ENCODE peak calls at places on chromosomes 7 and 10, in seven cellular contexts. Z is mammary epithelial cell, T is stomach, F is AG09319, K is GM23338, D is omental fat pad, W is thoracic aorta. R is an unnamed sample.

GRCh38 chr10:43707755-43708154 is 59.1 kb upstream of the ZNF32 start:
- DNase-seq in Z (no peak), T (no peak), F (no peak), K (no peak), D (no peak), W (no peak), R (peak)

GRCh38 chr10:44581996-44582395 is 197.1 kb upstream of the CXCL12 start:
- DNase-seq in Z (no peak), T (no peak), F (no peak), K (no peak), D (no peak), W (no peak), R (no peak)

GRCh38 chr10:50917486-50917885 is 32.1 kb upstream of the A1CF start:
- DNase-seq in Z (peak), T (no peak), F (no peak), K (no peak), D (no peak), W (no peak), R (no peak)

GRCh38 chr7:16409777-16410176 is 11.6 kb downstream of the CRPPA start:
- DNase-seq in Z (no peak), T (no peak), F (no peak), K (no peak), D (no peak), W (no peak), R (no peak)

GRCh38 chr7:151109094-151110048 is 23.1 kb downstream of the AGAP3 start:
- DNase-seq in Z (no peak), T (no peak), F (peak), K (peak), D (no peak), W (no peak), R (no peak)

GRCh38 chr7:12757443-12757842 is 70.0 kb downstream of the ARL4A start:
- DNase-seq in Z (peak), T (no peak), F (peak), K (no peak), D (no peak), W (no peak), R (no peak)

GRCh38 chr10:48607356-48608278 is 2.7 kb upstream of the ARHGAP22 start:
- DNase-seq in Z (no peak), T (no peak), F (no peak), K (no peak), D (no peak), W (no peak), R (no peak)

GRCh38 chr10:4488924-4489323 is 337.1 kb upstream of the AKR1E2 start:
- DNase-seq in Z (no peak), T (no peak), F (no peak), K (no peak), D (no peak), W (no peak), R (no peak)

GRCh38 chr7:116805100-116805544 is 57.3 kb upstream of the CAPZA2 start:
- DNase-seq in Z (no peak), T (no peak), F (peak), K (no peak), D (no peak), W (no peak), R (peak)

GRCh38 chr7:80499350-80499955 is 12.4 kb downstream of the GNAT3 start:
- DNase-seq in Z (peak), T (no peak), F (peak), K (peak), D (peak), W (no peak), R (no peak)

GRCh38 chr10:119025776-119026175 is 3.7 kb upstream of the NANOS1 start:
- DNase-seq in Z (no peak), T (peak), F (no peak), K (no peak), D (no peak), W (no peak), R (no peak)

GRCh38 chr7:145105561-145105960 is 269.7 kb upstream of the TPK1 start:
- DNase-seq in Z (no peak), T (no peak), F (no peak), K (no peak), D (no peak), W (no peak), R (no peak)

GRCh38 chr7:3103614-3104399 is 60.1 kb upstream of the CARD11 start:
- DNase-seq in Z (no peak), T (no peak), F (no peak), K (no peak), D (no peak), W (no peak), R (no peak)

GRCh38 chr7:26022578-26022977 is 129.4 kb upstream of the NFE2L3 start:
- DNase-seq in Z (no peak), T (no peak), F (no peak), K (peak), D (no peak), W (no peak), R (no peak)

GRCh38 chr7:95545666-95546065 is 50.6 kb downstream of the PDK4 start:
- DNase-seq in Z (peak), T (no peak), F (no peak), K (no peak), D (no peak), W (no peak), R (no peak)

GRCh38 chr7:128358233-128358632 is 3.3 kb downstream of the PRRT4 start:
- DNase-seq in Z (no peak), T (no peak), F (no peak), K (no peak), D (no peak), W (no peak), R (no peak)

GRCh38 chr10:124878457-124878739 is 63.5 kb upstream of the ZRANB1 start:
- DNase-seq in Z (no peak), T (no peak), F (no peak), K (no peak), D (no peak), W (no peak), R (no peak)

GRCh38 chr10:73887038-73888015 is 13.0 kb upstream of the CAMK2G start:
- DNase-seq in Z (peak), T (peak), F (peak), K (no peak), D (peak), W (peak), R (no peak)

GRCh38 chr7:93856319-93856718 is 34.2 kb downstream of the TFPI2 start:
- DNase-seq in Z (peak), T (no peak), F (no peak), K (no peak), D (no peak), W (no peak), R (no peak)

GRCh38 chr7:110399421-110399820 is 691.5 kb upstream of the LRRN3 start:
- DNase-seq in Z (no peak), T (no peak), F (no peak), K (no peak), D (no peak), W (no peak), R (no peak)

GRCh38 chr7:158343936-158344455 is 243.6 kb downstream of the PTPRN2 start:
- DNase-seq in Z (no peak), T (no peak), F (no peak), K (no peak), D (no peak), W (no peak), R (no peak)

GRCh38 chr7:143361552-143362125 is 874 bp downstream of the FAM131B start:
- DNase-seq in Z (no peak), T (no peak), F (no peak), K (peak), D (no peak), W (no peak), R (peak)

GRCh38 chr7:104179178-104179577 is 28.6 kb downstream of the ORC5 start:
- DNase-seq in Z (no peak), T (no peak), F (no peak), K (peak), D (no peak), W (no peak), R (no peak)

GRCh38 chr7:40805361-40805760 is 670.6 kb downstream of the SUGCT start:
- DNase-seq in Z (no peak), T (no peak), F (no peak), K (no peak), D (no peak), W (no peak), R (no peak)

GRCh38 chr7:122311280-122311679 is 6.7 kb upstream of the FEZF1 start:
- DNase-seq in Z (no peak), T (no peak), F (no peak), K (peak), D (no peak), W (no peak), R (peak)

GRCh38 chr7:142438235-142438922 is 180.5 kb upstream of the PRSS58 start:
- DNase-seq in Z (peak), T (no peak), F (no peak), K (peak), D (no peak), W (no peak), R (peak)

GRCh38 chr10:125016123-125016522 is 74.2 kb downstream of the ZRANB1 start:
- DNase-seq in Z (no peak), T (no peak), F (no peak), K (no peak), D (no peak), W (peak), R (no peak)

GRCh38 chr7:129184979-129185670 is 3.3 kb upstream of the SMO start:
- DNase-seq in Z (peak), T (no peak), F (no peak), K (no peak), D (no peak), W (no peak), R (no peak)

GRCh38 chr7:17234398-17235021 is 63.9 kb upstream of the AHR start:
- DNase-seq in Z (peak), T (no peak), F (peak), K (peak), D (no peak), W (no peak), R (no peak)

GRCh38 chr10:16832351-16833080 is 15.3 kb upstream of the RSU1 start:
- DNase-seq in Z (peak), T (peak), F (peak), K (no peak), D (no peak), W (no peak), R (no peak)

GRCh38 chr10:113957013-113957412 is 86.7 kb upstream of the ADRB1 start:
- DNase-seq in Z (peak), T (no peak), F (peak), K (no peak), D (no peak), W (no peak), R (no peak)

GRCh38 chr7:4642468-4643203 is 39.5 kb upstream of the FOXK1 start:
- DNase-seq in Z (no peak), T (no peak), F (no peak), K (no peak), D (no peak), W (no peak), R (no peak)

GRCh38 chr10:100656479-100656878 is 88.9 kb upstream of the PAX2 start:
- DNase-seq in Z (peak), T (no peak), F (no peak), K (peak), D (no peak), W (no peak), R (peak)

GRCh38 chr7:25647007-25647406 is 418.7 kb upstream of the NPVF start:
- DNase-seq in Z (no peak), T (no peak), F (no peak), K (no peak), D (no peak), W (no peak), R (no peak)

GRCh38 chr7:44100458-44101303 is 3.5 kb upstream of the AEBP1 start:
- DNase-seq in Z (no peak), T (no peak), F (peak), K (no peak), D (no peak), W (no peak), R (no peak)

GRCh38 chr7:35513192-35513591 is 181.7 kb downstream of the HERPUD2 start:
- DNase-seq in Z (no peak), T (no peak), F (no peak), K (no peak), D (no peak), W (no peak), R (no peak)

GRCh38 chr7:35505031-35505430 is 189.9 kb downstream of the HERPUD2 start:
- DNase-seq in Z (no peak), T (peak), F (no peak), K (peak), D (no peak), W (no peak), R (no peak)

GRCh38 chr7:35504365-35504764 is 190.6 kb downstream of the HERPUD2 start:
- DNase-seq in Z (no peak), T (no peak), F (no peak), K (no peak), D (no peak), W (no peak), R (no peak)

GRCh38 chr7:35512716-35513115 is 182.2 kb downstream of the HERPUD2 start:
- DNase-seq in Z (no peak), T (no peak), F (no peak), K (no peak), D (no peak), W (no peak), R (no peak)

GRCh38 chr7:35508623-35509400 is 186.1 kb downstream of the HERPUD2 start:
- DNase-seq in Z (no peak), T (no peak), F (no peak), K (no peak), D (no peak), W (no peak), R (no peak)
- TF ChIP-seq CTCF in Z (no peak), T (no peak), F (no peak), K (peak), D (no peak), W (no peak), R (no peak)

GRCh38 chr10:86263209-86263608 is 103.4 kb downstream of the GRID1 start:
- DNase-seq in Z (no peak), T (peak), F (no peak), K (peak), D (no peak), W (no peak), R (no peak)

GRCh38 chr10:86260564-86260963 is 106.0 kb downstream of the GRID1 start:
- DNase-seq in Z (no peak), T (no peak), F (no peak), K (no peak), D (no peak), W (no peak), R (no peak)

GRCh38 chr10:86261470-86261869 is 105.1 kb downstream of the GRID1 start:
- DNase-seq in Z (no peak), T (peak), F (no peak), K (no peak), D (no peak), W (no peak), R (no peak)

GRCh38 chr10:86262671-86263165 is 103.9 kb downstream of the GRID1 start:
- DNase-seq in Z (no peak), T (peak), F (no peak), K (peak), D (no peak), W (no peak), R (peak)

DNA sequence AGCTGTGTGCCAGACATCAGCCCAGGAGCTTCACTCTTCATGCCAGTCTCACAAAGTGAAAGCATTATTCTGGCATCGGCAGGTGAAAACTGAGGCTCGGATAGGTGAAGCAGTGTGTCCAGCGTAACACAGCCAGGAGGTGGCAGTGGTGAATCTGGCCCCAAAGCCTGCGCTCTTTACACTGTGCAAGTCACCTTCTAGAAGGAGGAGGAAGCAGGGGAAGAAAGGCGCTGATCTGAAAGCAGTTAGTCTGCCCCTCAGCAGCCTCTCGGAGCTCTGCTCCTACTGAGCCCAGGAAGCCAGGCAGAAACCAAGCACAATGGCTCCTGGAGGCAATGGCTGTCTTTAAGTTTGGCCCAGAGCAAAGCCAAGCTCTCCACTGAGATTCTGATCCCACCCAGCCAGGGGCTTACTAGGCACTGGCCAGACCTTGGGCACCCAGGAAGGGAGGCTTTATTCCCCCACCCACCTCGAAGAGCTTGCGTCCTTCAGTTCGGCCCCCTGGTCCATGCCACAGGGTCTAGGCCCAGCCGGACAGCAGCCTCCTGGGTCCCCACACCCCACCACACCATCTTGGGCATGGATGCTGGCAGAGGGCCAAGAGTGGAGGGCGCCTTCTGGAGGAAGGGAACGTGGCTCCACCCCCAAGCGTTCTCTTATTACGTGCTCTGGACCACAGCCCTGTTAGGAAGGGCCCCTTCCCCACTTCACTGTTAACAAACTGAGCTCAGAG is 104.5 kb downstream of the GRID1 start:
- DNase-seq in Z (no peak), T (peak), F (no peak), K (peak), D (no peak), W (no peak), R (peak)
- TF ChIP-seq CTCF in Z (no peak), T (no peak), F (no peak), K (peak), D (no peak), W (no peak), R (no peak)

DNA sequence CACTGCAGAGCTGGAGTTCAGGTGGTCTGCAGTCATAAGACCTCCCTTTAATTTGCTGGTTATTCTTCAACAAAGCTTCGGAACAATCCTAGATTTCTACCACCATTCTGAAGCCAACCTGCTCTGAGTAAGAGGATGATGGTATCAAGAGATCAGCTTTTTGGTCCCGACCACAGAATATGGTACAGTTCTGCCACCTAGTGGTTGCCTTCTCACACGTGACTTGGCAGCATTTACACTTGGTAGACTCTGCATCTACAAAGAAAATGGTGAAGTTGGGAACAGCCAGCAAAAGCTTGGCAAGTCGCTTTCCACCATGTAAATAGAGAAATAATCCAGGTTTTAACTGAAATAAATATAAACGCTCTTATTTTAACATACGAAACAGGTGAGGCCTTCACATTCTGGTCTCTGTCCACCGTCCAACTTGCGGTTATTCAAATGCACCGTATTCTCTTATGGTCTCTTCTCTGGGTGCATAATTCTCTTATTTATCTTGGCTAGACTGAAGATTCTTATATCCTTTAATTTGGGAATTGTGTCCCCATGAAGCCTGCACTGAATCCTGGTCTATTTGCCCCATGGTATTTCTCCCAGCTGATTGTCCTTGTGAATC is 173.9 kb upstream of the GRM3 start:
- DNase-seq in Z (peak), T (peak), F (peak), K (peak), D (peak), W (no peak), R (peak)
- TF ChIP-seq CTCF in Z (peak), T (no peak), F (peak), K (peak), D (no peak), W (peak), R (peak)

GRCh38 chr7:136912339-136912738 is 43.9 kb downstream of the CHRM2 start:
- DNase-seq in Z (no peak), T (no peak), F (no peak), K (peak), D (no peak), W (no peak), R (no peak)

GRCh38 chr7:136914016-136914415 is 45.6 kb downstream of the CHRM2 start:
- DNase-seq in Z (no peak), T (no peak), F (no peak), K (no peak), D (no peak), W (no peak), R (no peak)

DNA sequence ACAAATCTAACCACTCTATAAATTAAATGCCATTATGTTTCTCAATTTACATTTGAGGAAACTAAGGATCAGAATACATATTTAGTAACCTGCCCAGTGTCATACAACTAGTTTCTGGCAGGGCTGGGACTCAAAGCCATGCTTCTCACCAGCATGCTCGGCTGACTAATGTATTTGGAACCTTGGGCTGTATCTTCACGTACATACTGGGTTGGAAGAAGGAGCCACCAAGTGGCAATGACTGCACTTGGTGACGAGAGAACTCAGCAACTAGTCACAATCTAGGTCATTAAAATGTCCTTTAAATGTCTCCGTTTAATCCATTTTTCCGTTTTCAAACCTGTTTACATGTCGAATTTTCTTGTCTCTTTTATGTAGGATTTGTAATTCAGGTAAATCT is 42.9 kb downstream of the CHRM2 start:
- DNase-seq in Z (peak), T (no peak), F (no peak), K (peak), D (no peak), W (no peak), R (no peak)
- TF ChIP-seq CTCF in Z (no peak), T (no peak), F (no peak), K (peak), D (no peak), W (no peak), R (no peak)

R was measured in nephron progenitor cell.